ENCODE peak calls at places on chromosomes 2 and 18, in six cellular contexts. U is KBM-7; K is HT-29; Q is suprapubic skin; H is T-cell; E is stimulated activated CD4-positive, alpha-beta T cell treated with anti-CD3 and anti-CD28 coated beads, Interleukin-1b, Interleukin-23, amount 100 ng/mL, for 1 hour. G is an unnamed sample.

GRCh38 chr2:18266188-18266587 is 294.3 kb downstream of the RDH14 start:
- DNase-seq in U (peak; percentile 0), K (no peak), Q (no peak), H (no peak), E (no peak), G (no peak)

GRCh38 chr2:127654838-127655175 is 8.9 kb downstream of the GPR17 start:
- DNase-seq in U (no peak), K (no peak), Q (no peak), H (no peak), E (no peak), G (no peak)

GRCh38 chr2:54728669-54729120 is 5.2 kb downstream of the EML6 start:
- DNase-seq in U (no peak), K (peak; percentile 19), Q (no peak), H (no peak), E (no peak), G (no peak)

GRCh38 chr2:232340171-232340935 is 38.2 kb upstream of the ALPP start:
- DNase-seq in U (no peak), K (no peak), Q (peak; percentile 46), H (no peak), E (no peak), G (no peak)

GRCh38 chr18:64119916-64120315 is 29.0 kb downstream of the LINC00305 start:
- DNase-seq in U (peak; percentile 2), K (peak; percentile 5), Q (no peak), H (no peak), E (no peak), G (no peak)

GRCh38 chr2:89797320-89798038 is 1106.0 kb downstream of the RPIA start:
- DNase-seq in U (no peak), K (no peak), Q (no peak), H (no peak), E (no peak), G (no peak)

GRCh38 chr2:232973336-232973735 is 39.7 kb downstream of the NGEF start:
- DNase-seq in U (no peak), K (no peak), Q (no peak), H (no peak), E (no peak), G (no peak)

GRCh38 chr2:46339676-46340459 is 42.7 kb downstream of the EPAS1 start:
- DNase-seq in U (no peak), K (no peak), Q (no peak), H (no peak), E (no peak), G (no peak)

GRCh38 chr18:32770651-32771168 is 2.1 kb downstream of the KLHL14 start:
- DNase-seq in U (no peak), K (no peak), Q (no peak), H (no peak), E (no peak), G (no peak)